ENCODE peak calls at places on chromosomes 1 and 21, in four cellular contexts. One of them, this sample, is unnamed.

GRCh38 chr1:203274603-203275381 is 30.5 kb upstream of the BTG2 start:
- DNase-seq in kidney: no peak
- DNase-seq in AG04450: no peak
- DNase-seq in fibroblast of mammary gland: peak
- DNase-seq in this sample: no peak

GRCh38 chr1:24390924-24391782 is 22.4 kb downstream of the STPG1 start:
- DNase-seq in kidney: peak
- DNase-seq in AG04450: peak
- DNase-seq in fibroblast of mammary gland: peak
- DNase-seq in this sample: no peak

GRCh38 chr1:87647436-87648177 is 318.9 kb downstream of the LMO4 start:
- DNase-seq in kidney: no peak
- DNase-seq in AG04450: no peak
- DNase-seq in fibroblast of mammary gland: no peak
- DNase-seq in this sample: no peak

GRCh38 chr1:114345930-114346479 is 165.0 kb downstream of the TRIM33 start:
- DNase-seq in kidney: peak
- DNase-seq in AG04450: no peak
- DNase-seq in fibroblast of mammary gland: peak
- DNase-seq in this sample: no peak

GRCh38 chr1:160362168-160362941 is 4.5 kb upstream of the NHLH1 start:
- DNase-seq in kidney: no peak
- DNase-seq in AG04450: no peak
- DNase-seq in fibroblast of mammary gland: no peak
- DNase-seq in this sample: no peak

GRCh38 chr1:47725000-47725731 is 272.0 kb downstream of the TRABD2B start:
- DNase-seq in kidney: no peak
- DNase-seq in AG04450: no peak
- DNase-seq in fibroblast of mammary gland: no peak
- DNase-seq in this sample: no peak

GRCh38 chr1:184843732-184844495 is 89.3 kb upstream of the EDEM3 start:
- DNase-seq in kidney: no peak
- DNase-seq in AG04450: no peak
- DNase-seq in fibroblast of mammary gland: no peak
- DNase-seq in this sample: no peak

GRCh38 chr1:103461171-103462105 is 64.1 kb upstream of the RNPC3 start:
- DNase-seq in kidney: no peak
- DNase-seq in AG04450: no peak
- DNase-seq in fibroblast of mammary gland: peak
- DNase-seq in this sample: no peak

GRCh38 chr1:151315565-151316235 is 11.5 kb downstream of the PI4KB start:
- DNase-seq in kidney: no peak
- DNase-seq in AG04450: no peak
- DNase-seq in fibroblast of mammary gland: no peak
- DNase-seq in this sample: no peak

GRCh38 chr21:30718239-30718909 is at the start of gene KRTAP21-3:
- DNase-seq in kidney: no peak
- DNase-seq in AG04450: no peak
- DNase-seq in fibroblast of mammary gland: peak
- DNase-seq in this sample: no peak

GRCh38 chr1:117565083-117565556 is 40.7 kb upstream of the TENT5C start:
- DNase-seq in kidney: no peak
- DNase-seq in AG04450: no peak
- DNase-seq in fibroblast of mammary gland: peak
- DNase-seq in this sample: no peak

GRCh38 chr1:153842006-153842471 is 66.8 kb downstream of the SLC27A3 start:
- DNase-seq in kidney: no peak
- DNase-seq in AG04450: no peak
- DNase-seq in fibroblast of mammary gland: peak
- DNase-seq in this sample: no peak

GRCh38 chr1:193339396-193339795 is 153.0 kb upstream of the B3GALT2 start:
- DNase-seq in kidney: no peak
- DNase-seq in AG04450: no peak
- DNase-seq in fibroblast of mammary gland: no peak
- DNase-seq in this sample: no peak

GRCh38 chr21:44078411-44078981 is 28.7 kb upstream of the PWP2 start:
- DNase-seq in kidney: no peak
- DNase-seq in AG04450: no peak
- DNase-seq in fibroblast of mammary gland: no peak
- DNase-seq in this sample: no peak

GRCh38 chr1:81509619-81510018 is 291.1 kb upstream of the ADGRL2 start:
- DNase-seq in kidney: no peak
- DNase-seq in AG04450: no peak
- DNase-seq in fibroblast of mammary gland: no peak
- DNase-seq in this sample: no peak

GRCh38 chr1:244065063-244065788 is 14.1 kb downstream of the ZBTB18 start:
- DNase-seq in kidney: no peak
- DNase-seq in AG04450: no peak
- DNase-seq in fibroblast of mammary gland: no peak
- DNase-seq in this sample: no peak

GRCh38 chr1:32307313-32307712 is 15.4 kb downstream of the HDAC1 start:
- DNase-seq in kidney: no peak
- DNase-seq in AG04450: no peak
- DNase-seq in fibroblast of mammary gland: peak
- DNase-seq in this sample: no peak

GRCh38 chr1:94757931-94758330 is 62.2 kb upstream of the SLC44A3 start:
- DNase-seq in kidney: peak
- DNase-seq in AG04450: no peak
- DNase-seq in fibroblast of mammary gland: peak
- DNase-seq in this sample: no peak

GRCh38 chr1:117093091-117093534 is 28.4 kb downstream of the TRIM45 start:
- DNase-seq in kidney: no peak
- DNase-seq in AG04450: peak
- DNase-seq in fibroblast of mammary gland: peak
- DNase-seq in this sample: peak

GRCh38 chr1:155931332-155932038 is 2.7 kb downstream of the KHDC4 start:
- DNase-seq in kidney: no peak
- DNase-seq in AG04450: no peak
- DNase-seq in fibroblast of mammary gland: peak
- DNase-seq in this sample: no peak

GRCh38 chr1:100606438-100606837 is 68.5 kb downstream of the GPR88 start:
- DNase-seq in kidney: peak
- DNase-seq in AG04450: no peak
- DNase-seq in fibroblast of mammary gland: peak
- DNase-seq in this sample: no peak

GRCh38 chr1:241990040-241990439 is 8.9 kb downstream of the MAP1LC3C start:
- DNase-seq in kidney: peak
- DNase-seq in AG04450: peak
- DNase-seq in fibroblast of mammary gland: peak
- DNase-seq in this sample: peak

GRCh38 chr1:7743346-7743745 is 27.8 kb upstream of the VAMP3 start:
- DNase-seq in kidney: no peak
- DNase-seq in AG04450: no peak
- DNase-seq in fibroblast of mammary gland: no peak
- DNase-seq in this sample: no peak

GRCh38 chr21:35932232-35932911 is 128.0 kb downstream of the SETD4 start:
- DNase-seq in kidney: no peak
- DNase-seq in AG04450: peak
- DNase-seq in fibroblast of mammary gland: peak
- DNase-seq in this sample: peak

GRCh38 chr1:22741118-22741517 is 30.5 kb downstream of the EPHB2 start:
- DNase-seq in kidney: no peak
- DNase-seq in AG04450: no peak
- DNase-seq in fibroblast of mammary gland: no peak
- DNase-seq in this sample: no peak

GRCh38 chr1:33182452-33182851 is 609 bp upstream of the TRIM62 start:
- DNase-seq in kidney: no peak
- DNase-seq in AG04450: peak
- DNase-seq in fibroblast of mammary gland: peak
- DNase-seq in this sample: no peak

GRCh38 chr1:156571261-156571958 is 955 bp downstream of the IQGAP3 start:
- DNase-seq in kidney: no peak
- DNase-seq in AG04450: peak
- DNase-seq in fibroblast of mammary gland: peak
- DNase-seq in this sample: peak

GRCh38 chr1:222006715-222007114 is 264.8 kb upstream of the DUSP10 start:
- DNase-seq in kidney: no peak
- DNase-seq in AG04450: no peak
- DNase-seq in fibroblast of mammary gland: no peak
- DNase-seq in this sample: no peak

GRCh38 chr1:112954945-112955677 is 885 bp downstream of the SLC16A1 start:
- DNase-seq in kidney: peak
- DNase-seq in AG04450: no peak
- DNase-seq in fibroblast of mammary gland: peak
- DNase-seq in this sample: no peak

GRCh38 chr21:42523941-42524340 is 10.3 kb downstream of the SLC37A1 start:
- DNase-seq in kidney: no peak
- DNase-seq in AG04450: no peak
- DNase-seq in fibroblast of mammary gland: no peak
- DNase-seq in this sample: no peak

GRCh38 chr1:99397029-99397428 is 132.7 kb downstream of the PLPPR4 start:
- DNase-seq in kidney: no peak
- DNase-seq in AG04450: no peak
- DNase-seq in fibroblast of mammary gland: no peak
- DNase-seq in this sample: no peak

GRCh38 chr1:40386311-40386778 is 12.8 kb downstream of the SMAP2 start:
- DNase-seq in kidney: no peak
- DNase-seq in AG04450: no peak
- DNase-seq in fibroblast of mammary gland: no peak
- DNase-seq in this sample: no peak
- H3K4me3 ChIP-seq in kidney: no peak
- H3K4me3 ChIP-seq in AG04450: no peak
- H3K4me3 ChIP-seq in fibroblast of mammary gland: no peak
- H3K4me3 ChIP-seq in this sample: no peak

GRCh38 chr1:204834329-204834728 is 36.3 kb upstream of the NFASC start:
- DNase-seq in kidney: no peak
- DNase-seq in AG04450: no peak
- DNase-seq in fibroblast of mammary gland: no peak
- DNase-seq in this sample: no peak

GRCh38 chr1:204826970-204827369 is 43.7 kb upstream of the NFASC start:
- DNase-seq in kidney: no peak
- DNase-seq in AG04450: no peak
- DNase-seq in fibroblast of mammary gland: peak
- DNase-seq in this sample: no peak

GRCh38 chr1:204830671-204831585 is 39.7 kb upstream of the NFASC start:
- DNase-seq in kidney: no peak
- DNase-seq in AG04450: no peak
- DNase-seq in fibroblast of mammary gland: no peak
- DNase-seq in this sample: no peak

GRCh38 chr1:204829133-204829532 is 41.5 kb upstream of the NFASC start:
- DNase-seq in kidney: peak
- DNase-seq in AG04450: no peak
- DNase-seq in fibroblast of mammary gland: no peak
- DNase-seq in this sample: no peak

GRCh38 chr1:204828352-204828850 is 42.3 kb upstream of the NFASC start:
- DNase-seq in kidney: peak
- DNase-seq in AG04450: no peak
- DNase-seq in fibroblast of mammary gland: peak
- DNase-seq in this sample: no peak
- TF ChIP-seq CTCF in kidney: peak
- TF ChIP-seq CTCF in AG04450: no peak
- TF ChIP-seq CTCF in fibroblast of mammary gland: no peak
- TF ChIP-seq CTCF in this sample: peak

DNA sequence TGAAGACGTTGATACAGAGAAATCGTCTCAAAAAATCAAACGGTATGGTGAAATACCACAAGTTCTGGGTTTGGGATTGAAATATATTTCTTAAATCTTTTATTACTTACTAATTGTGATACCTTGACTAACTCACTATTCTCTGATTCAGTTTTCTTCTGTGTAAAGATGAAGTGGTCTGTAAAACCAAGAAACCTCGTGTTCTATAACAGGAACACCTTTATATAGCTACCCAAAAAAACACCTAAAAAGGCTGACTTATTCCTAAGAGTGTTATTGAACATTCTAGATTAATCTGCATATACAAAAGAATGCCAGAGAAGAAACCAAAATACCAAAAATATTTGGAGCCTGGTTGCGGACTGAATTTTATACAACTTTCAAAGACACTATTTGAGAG is 721 bp downstream of the LRRIQ3 start:
- DNase-seq in kidney: no peak
- DNase-seq in AG04450: no peak
- DNase-seq in fibroblast of mammary gland: no peak
- DNase-seq in this sample: no peak
- H3K4me3 ChIP-seq in kidney: peak
- H3K4me3 ChIP-seq in AG04450: peak
- H3K4me3 ChIP-seq in fibroblast of mammary gland: peak
- H3K4me3 ChIP-seq in this sample: peak

GRCh38 chr1:15957221-15958090 is 18.4 kb downstream of the ZBTB17 start:
- DNase-seq in kidney: peak
- DNase-seq in AG04450: no peak
- DNase-seq in fibroblast of mammary gland: no peak
- DNase-seq in this sample: no peak

GRCh38 chr1:15958111-15958510 is 17.8 kb downstream of the ZBTB17 start:
- DNase-seq in kidney: no peak
- DNase-seq in AG04450: no peak
- DNase-seq in fibroblast of mammary gland: no peak
- DNase-seq in this sample: no peak

GRCh38 chr1:15959847-15960446 is 16.0 kb downstream of the ZBTB17 start:
- DNase-seq in kidney: no peak
- DNase-seq in AG04450: no peak
- DNase-seq in fibroblast of mammary gland: no peak
- DNase-seq in this sample: no peak

GRCh38 chr1:15959424-15959823 is 16.5 kb downstream of the ZBTB17 start:
- DNase-seq in kidney: no peak
- DNase-seq in AG04450: no peak
- DNase-seq in fibroblast of mammary gland: no peak
- DNase-seq in this sample: no peak

DNA sequence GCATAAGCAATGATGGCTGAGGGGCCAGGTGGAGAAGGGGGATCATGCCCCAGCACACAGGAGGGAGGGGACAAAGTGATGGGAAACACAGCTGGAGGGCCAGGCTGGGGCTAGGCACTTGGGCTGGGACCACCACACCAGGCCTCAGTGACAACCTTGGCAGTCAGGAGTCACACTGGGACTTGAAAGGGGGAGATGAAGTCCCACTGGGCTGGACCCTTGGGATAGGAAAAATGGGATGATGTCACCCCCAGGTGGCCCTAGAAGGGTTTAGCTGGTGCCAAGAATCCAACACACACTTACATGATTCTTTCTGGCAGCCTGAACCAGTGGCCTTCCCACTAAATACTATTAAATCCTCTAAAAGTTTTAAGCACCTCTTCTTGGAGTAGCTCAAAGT is 17.1 kb downstream of the ZBTB17 start:
- DNase-seq in kidney: no peak
- DNase-seq in AG04450: no peak
- DNase-seq in fibroblast of mammary gland: no peak
- DNase-seq in this sample: no peak
- TF ChIP-seq CTCF in kidney: no peak
- TF ChIP-seq CTCF in AG04450: no peak
- TF ChIP-seq CTCF in fibroblast of mammary gland: no peak
- TF ChIP-seq CTCF in this sample: no peak

This sample was measured in AG04449.